ENCODE peak calls at places on chromosomes 11 and 22, in ten cellular contexts. W is LoVo, M is HTR-8/SVneo, Z is posterior cingulate gyrus, U is amniotic epithelial cell, A is A172, I is GOT3, X is NCI-H1092 treated with DMSO at 0.1 percent for 48 hours, B is GM12865, F is iPS-NIHi11. N is an unnamed sample.

GRCh38 chr22:19766506-19767426 is 6.2 kb downstream of the TBX1 start:
- DNase-seq in W (no peak), M (no peak), Z (no peak), U (no peak), A (no peak), I (no peak), X (no peak), B (peak), F (no peak), N (no peak)

GRCh38 chr11:46666982-46667590 is 33.3 kb downstream of the ARHGAP1 start:
- DNase-seq in W (no peak), M (no peak), Z (no peak), U (peak), A (no peak), I (no peak), X (no peak), B (no peak), F (no peak), N (no peak)

GRCh38 chr11:73152086-73152853 is 10.2 kb upstream of the FCHSD2 start:
- DNase-seq in W (no peak), M (no peak), Z (no peak), U (no peak), A (no peak), I (no peak), X (no peak), B (peak), F (no peak), N (no peak)

GRCh38 chr22:35328472-35328885 is 28.8 kb downstream of the TOM1 start:
- DNase-seq in W (no peak), M (no peak), Z (no peak), U (no peak), A (no peak), I (no peak), X (no peak), B (no peak), F (no peak), N (peak)

GRCh38 chr22:38136607-38137006 is 26.1 kb upstream of the BAIAP2L2 start:
- DNase-seq in W (no peak), M (no peak), Z (no peak), U (no peak), A (no peak), I (no peak), X (no peak), B (no peak), F (no peak), N (no peak)

GRCh38 chr11:71568707-71569349 is 3.5 kb downstream of the KRTAP5-10 start:
- DNase-seq in W (no peak), M (no peak), Z (no peak), U (no peak), A (no peak), I (no peak), X (no peak), B (no peak), F (no peak), N (no peak)

GRCh38 chr11:69654660-69655478 is 13.9 kb downstream of the CCND1 start:
- DNase-seq in W (peak), M (no peak), Z (no peak), U (no peak), A (peak), I (no peak), X (no peak), B (no peak), F (no peak), N (peak)

GRCh38 chr22:46416537-46417267 is 81.2 kb downstream of the TRMU start:
- DNase-seq in W (no peak), M (no peak), Z (no peak), U (peak), A (no peak), I (no peak), X (no peak), B (no peak), F (no peak), N (no peak)

GRCh38 chr11:87258171-87258833 is 220.6 kb downstream of the TMEM135 start:
- DNase-seq in W (no peak), M (no peak), Z (no peak), U (no peak), A (no peak), I (no peak), X (no peak), B (no peak), F (no peak), N (no peak)

GRCh38 chr11:30017467-30017895 is 651 bp upstream of the KCNA4 start:
- DNase-seq in W (no peak), M (no peak), Z (no peak), U (no peak), A (no peak), I (no peak), X (no peak), B (no peak), F (peak), N (no peak)

GRCh38 chr11:82996966-82997606 is 74.6 kb downstream of the RAB30 start:
- DNase-seq in W (peak), M (no peak), Z (no peak), U (no peak), A (peak), I (no peak), X (no peak), B (peak), F (no peak), N (no peak)

GRCh38 chr11:35553021-35553420 is 27.6 kb upstream of the PAMR1 start:
- DNase-seq in W (no peak), M (no peak), Z (no peak), U (no peak), A (no peak), I (no peak), X (no peak), B (no peak), F (no peak), N (no peak)

GRCh38 chr11:2090172-2091111 is 48.7 kb downstream of the IGF2 start:
- DNase-seq in W (no peak), M (no peak), Z (no peak), U (no peak), A (no peak), I (no peak), X (no peak), B (no peak), F (no peak), N (peak)

GRCh38 chr11:44945639-44946038 is 5.0 kb downstream of the TP53I11 start:
- DNase-seq in W (no peak), M (no peak), Z (no peak), U (no peak), A (no peak), I (no peak), X (no peak), B (no peak), F (no peak), N (no peak)

GRCh38 chr22:46004105-46004866 is 27.3 kb upstream of the WNT7B start:
- DNase-seq in W (no peak), M (no peak), Z (no peak), U (no peak), A (no peak), I (no peak), X (no peak), B (no peak), F (no peak), N (no peak)

GRCh38 chr11:32584921-32585320 is 1.3 kb downstream of the EIF3M start:
- DNase-seq in W (no peak), M (no peak), Z (no peak), U (no peak), A (no peak), I (no peak), X (no peak), B (no peak), F (peak), N (no peak)

GRCh38 chr11:7575841-7576451 is 62.1 kb downstream of the PPFIBP2 start:
- DNase-seq in W (peak), M (no peak), Z (no peak), U (no peak), A (peak), I (no peak), X (no peak), B (peak), F (peak), N (no peak)

GRCh38 chr11:1756791-1757771 is 6.6 kb downstream of the CTSD start:
- DNase-seq in W (no peak), M (no peak), Z (no peak), U (no peak), A (no peak), I (no peak), X (no peak), B (no peak), F (no peak), N (peak)

GRCh38 chr22:46632646-46633249 is 12.6 kb downstream of the GRAMD4 start:
- DNase-seq in W (no peak), M (no peak), Z (no peak), U (no peak), A (no peak), I (no peak), X (no peak), B (no peak), F (no peak), N (no peak)

GRCh38 chr22:17672417-17672991 is 33.9 kb downstream of the BCL2L13 start:
- DNase-seq in W (no peak), M (no peak), Z (no peak), U (peak), A (no peak), I (no peak), X (no peak), B (no peak), F (no peak), N (no peak)

N was measured in sciatic nerve.